ENCODE peak calls at places on chromosome 5, in seven cellular contexts. M is A549, I is K562, W is HFF-Myc, T is OCI-LY7, C is neural progenitor cell, B is stomach. Q is an unnamed sample.

GRCh38 chr5:125408582-125409069 is 662.2 kb upstream of the ZNF608 start:
- DNase-seq in M (peak; percentile 50), I (no peak), W (peak; percentile 81), T (no peak), C (no peak), B (no peak), Q (peak; percentile 79)

GRCh38 chr5:148972958-148973357 is 89.9 kb downstream of the SH3TC2 start:
- DNase-seq in M (peak; percentile 68), I (no peak), W (peak; percentile 62), T (no peak), C (no peak), B (peak; percentile 35), Q (peak; percentile 54)

GRCh38 chr5:80068237-80068636 is 33.1 kb downstream of the THBS4 start:
- DNase-seq in M (no peak), I (no peak), W (no peak), T (no peak), C (no peak), B (no peak), Q (no peak)

GRCh38 chr5:135253601-135254165 is 145.3 kb downstream of the MACROH2A1 start:
- DNase-seq in M (no peak), I (no peak), W (no peak), T (no peak), C (no peak), B (no peak), Q (no peak)

GRCh38 chr5:83473344-83474169 is 2.0 kb downstream of the VCAN start:
- DNase-seq in M (peak; percentile 95), I (peak; percentile 64), W (peak; percentile 95), T (no peak), C (peak; percentile 97), B (peak; percentile 56), Q (peak; percentile 93)

GRCh38 chr5:145068696-145069095 is 766.4 kb downstream of the PRELID2 start:
- DNase-seq in M (no peak), I (no peak), W (no peak), T (no peak), C (no peak), B (no peak), Q (no peak)

GRCh38 chr5:169094586-169095409 is 206.1 kb downstream of the SLIT3 start:
- DNase-seq in M (no peak), I (no peak), W (no peak), T (no peak), C (no peak), B (no peak), Q (peak; percentile 67)

GRCh38 chr5:154618696-154619095 is 136.5 kb upstream of the LARP1 start:
- DNase-seq in M (no peak), I (no peak), W (peak; percentile 35), T (no peak), C (no peak), B (no peak), Q (peak; percentile 0)

GRCh38 chr5:173554038-173554955 is 62.2 kb downstream of the BOD1 start:
- DNase-seq in M (no peak), I (no peak), W (no peak), T (no peak), C (no peak), B (no peak), Q (no peak)

GRCh38 chr5:150764530-150764929 is 5.7 kb upstream of the DCTN4 start:
- DNase-seq in M (no peak), I (no peak), W (no peak), T (no peak), C (no peak), B (no peak), Q (no peak)

GRCh38 chr5:39411051-39411450 is 13.7 kb downstream of the DAB2 start:
- DNase-seq in M (peak; percentile 26), I (no peak), W (no peak), T (no peak), C (no peak), B (no peak), Q (no peak)

GRCh38 chr5:137470111-137470920 is 28.8 kb downstream of the SPOCK1 start:
- DNase-seq in M (peak; percentile 85), I (no peak), W (peak; percentile 79), T (no peak), C (no peak), B (no peak), Q (peak; percentile 93)

GRCh38 chr5:142330026-142330425 is 5.2 kb upstream of the SPRY4 start:
- DNase-seq in M (no peak), I (no peak), W (no peak), T (no peak), C (no peak), B (no peak), Q (no peak)

GRCh38 chr5:102312586-102312985 is 16.5 kb upstream of the SLCO4C1 start:
- DNase-seq in M (no peak), I (no peak), W (no peak), T (no peak), C (no peak), B (no peak), Q (no peak)

GRCh38 chr5:38258319-38259061 is at the start of gene EGFLAM:
- DNase-seq in M (peak; percentile 20), I (no peak), W (no peak), T (no peak), C (peak; percentile 84), B (no peak), Q (no peak)

GRCh38 chr5:40736103-40736875 is 19.5 kb downstream of the TTC33 start:
- DNase-seq in M (peak; percentile 63), I (peak; percentile 55), W (peak; percentile 47), T (peak; percentile 56), C (peak; percentile 37), B (no peak), Q (peak; percentile 17)

GRCh38 chr5:154517181-154517580 is 39.2 kb upstream of the HAND1 start:
- DNase-seq in M (no peak), I (no peak), W (no peak), T (no peak), C (no peak), B (no peak), Q (no peak)

GRCh38 chr5:32584651-32585050 is 706 bp upstream of the SUB1 start:
- DNase-seq in M (no peak), I (no peak), W (no peak), T (no peak), C (no peak), B (no peak), Q (no peak)

GRCh38 chr5:32587067-32587551 is 1.8 kb downstream of the SUB1 start:
- DNase-seq in M (no peak), I (no peak), W (no peak), T (no peak), C (no peak), B (no peak), Q (no peak)

GRCh38 chr5:32586251-32586642 is 890 bp downstream of the SUB1 start:
- DNase-seq in M (no peak), I (no peak), W (no peak), T (no peak), C (no peak), B (no peak), Q (no peak)

GRCh38 chr5:32585122-32585445 is 273 bp upstream of the SUB1 start:
- DNase-seq in M (no peak), I (no peak), W (no peak), T (no peak), C (no peak), B (no peak), Q (no peak)

DNA sequence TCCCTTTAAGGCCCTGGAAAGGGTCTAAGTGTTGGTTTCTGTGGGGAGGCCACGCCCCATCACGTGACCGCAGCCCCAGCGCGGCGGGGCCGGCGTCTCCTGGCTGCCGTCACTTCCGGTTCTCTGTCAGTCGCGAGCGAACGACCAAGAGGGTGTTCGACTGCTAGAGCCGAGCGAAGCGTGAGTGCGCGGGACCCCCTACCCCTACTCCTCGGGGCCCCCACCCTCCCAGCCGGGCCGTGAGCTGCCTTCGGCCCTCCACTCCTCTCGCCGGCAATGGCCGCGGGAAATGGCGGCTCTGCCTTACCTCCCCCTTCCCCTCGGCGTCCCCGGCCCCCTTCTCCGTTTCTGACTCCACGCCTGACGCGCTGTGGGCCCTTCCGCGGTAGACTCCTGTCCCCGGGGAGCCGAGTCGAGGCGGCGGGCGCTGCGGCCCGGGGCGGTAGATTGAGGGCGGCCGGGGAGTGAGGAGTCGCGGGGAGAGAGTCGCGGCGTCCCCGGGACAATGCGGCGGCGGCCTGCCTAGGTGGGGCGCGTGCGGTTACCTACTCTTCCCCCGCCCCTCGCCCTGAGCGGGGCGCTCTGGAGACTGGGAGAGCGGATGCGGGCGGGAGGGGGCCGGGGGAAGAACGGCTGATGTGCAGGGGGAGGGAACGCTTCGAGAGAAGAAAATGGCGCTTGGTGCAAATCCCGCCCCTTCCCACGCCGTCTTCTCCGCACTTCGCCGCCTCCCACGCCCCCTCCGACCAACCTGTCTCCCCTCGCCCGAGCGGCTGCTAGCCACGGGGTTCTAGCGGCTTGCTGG is at the start of gene SUB1:
- DNase-seq in M (peak; percentile 92), I (peak; percentile 98), W (peak; percentile 67), T (peak; percentile 91), C (peak; percentile 97), B (peak; percentile 95), Q (peak; percentile 56)
- TF ChIP-seq CTCF in M (peak; percentile 13), I (peak; percentile 26), W (no peak), T (peak; percentile 26), C (peak; percentile 18), B (no peak), Q (no peak)

GRCh38 chr5:178182158-178182876 is 4.9 kb downstream of the GMCL2 start:
- DNase-seq in M (no peak), I (no peak), W (no peak), T (peak; percentile 48), C (no peak), B (no peak), Q (no peak)
- H3K4me3 ChIP-seq in M (no peak overlapping the region), I (no peak overlapping the region), W (no peak overlapping the region), T (no peak overlapping the region), C (no peak overlapping the region), B (no peak overlapping the region), Q (no peak overlapping the region)

DNA sequence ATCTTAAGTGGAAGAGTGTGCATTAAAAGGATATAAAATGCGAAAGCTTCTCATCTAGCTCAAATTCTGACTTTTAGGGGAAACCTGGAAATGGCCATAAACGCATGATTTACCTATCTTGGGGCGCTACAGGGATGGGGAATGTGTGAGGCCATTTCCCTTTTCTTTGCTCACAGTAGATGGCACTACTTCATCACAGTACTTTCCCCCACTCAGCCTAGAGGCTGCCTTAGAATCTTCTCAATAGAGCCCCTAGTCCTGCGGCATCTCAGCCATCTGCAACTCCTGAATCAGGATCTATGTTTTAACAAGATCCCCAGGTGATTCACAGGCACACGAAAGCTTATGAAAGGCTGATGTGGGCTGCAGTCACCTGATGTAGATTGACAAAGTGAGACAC is 110.8 kb downstream of the LHFPL2 start:
- DNase-seq in M (peak; percentile 54), I (peak; percentile 31), W (peak; percentile 24), T (peak; percentile 65), C (peak; percentile 64), B (no peak), Q (no peak)
- TF ChIP-seq CTCF in M (peak; percentile 61), I (peak; percentile 80), W (peak; percentile 55), T (peak; percentile 77), C (peak; percentile 56), B (no peak), Q (peak; percentile 71)

GRCh38 chr5:9358961-9359686 is 186.8 kb downstream of the SEMA5A start:
- DNase-seq in M (no peak), I (no peak), W (no peak), T (no peak), C (no peak), B (no peak), Q (peak; percentile 39)

GRCh38 chr5:9361835-9362234 is 184.0 kb downstream of the SEMA5A start:
- DNase-seq in M (peak; percentile 66), I (peak; percentile 64), W (no peak), T (peak; percentile 58), C (peak; percentile 86), B (peak; percentile 54), Q (no peak)

GRCh38 chr5:9363026-9363793 is 182.7 kb downstream of the SEMA5A start:
- DNase-seq in M (no peak), I (no peak), W (no peak), T (no peak), C (no peak), B (no peak), Q (no peak)

GRCh38 chr5:9365501-9365900 is 180.4 kb downstream of the SEMA5A start:
- DNase-seq in M (no peak), I (no peak), W (no peak), T (no peak), C (peak; percentile 34), B (no peak), Q (no peak)

GRCh38 chr5:9362600-9362999 is 183.3 kb downstream of the SEMA5A start:
- DNase-seq in M (no peak), I (no peak), W (no peak), T (no peak), C (no peak), B (no peak), Q (no peak)
- H3K4me3 ChIP-seq in M (no peak overlapping the region), I (no peak overlapping the region), W (no peak overlapping the region), T (no peak overlapping the region), C (no peak overlapping the region), B (no peak overlapping the region), Q (no peak overlapping the region)

Q was measured in AG09309.